ENCODE peak calls at places on chromosome 20, in seven cellular contexts. I is RWPE1, E is H9, L is AG04449, N is WTC11, S is PC-3, W is GM13976. R is an unnamed sample.

GRCh38 chr20:36065427-36065998 is 89.0 kb upstream of the EPB41L1 start:
- DNase-seq in N (no peak), L (no peak), E (peak; percentile 34), I (no peak), S (no peak), W (no peak), R (no peak)

GRCh38 chr20:43720007-43720406 is 6.8 kb downstream of the GTSF1L start:
- DNase-seq in S (no peak), N (no peak), W (no peak), E (no peak), L (no peak), I (no peak), R (no peak)

GRCh38 chr20:8853805-8854338 is 215.0 kb upstream of the PLCB4 start:
- DNase-seq in W (peak; percentile 39), I (peak; percentile 78), S (peak; percentile 94), N (no peak), E (peak; percentile 42), L (peak; percentile 16), R (no peak)

GRCh38 chr20:44728835-44729342 is 13.7 kb downstream of the CCN5 start:
- DNase-seq in W (no peak), E (peak; percentile 71), I (peak; percentile 100), L (peak; percentile 79), S (peak; percentile 99), N (peak; percentile 55), R (no peak)

GRCh38 chr20:18527836-18528235 is 20.1 kb downstream of the SEC23B start:
- DNase-seq in W (no peak), I (peak; percentile 30), L (no peak), E (no peak), N (no peak), S (peak; percentile 73), R (no peak)

GRCh38 chr20:6744171-6744570 is 23.3 kb upstream of the BMP2 start:
- DNase-seq in W (no peak), I (no peak), S (no peak), N (no peak), E (no peak), L (no peak), R (no peak)

GRCh38 chr20:43444107-43444506 is 13.6 kb upstream of the SRSF6 start:
- DNase-seq in S (no peak), W (no peak), E (peak; percentile 16), I (no peak), L (no peak), N (no peak), R (no peak)

GRCh38 chr20:62603021-62603906 is 39.0 kb upstream of the SLCO4A1 start:
- DNase-seq in S (peak; percentile 98), I (peak; percentile 65), L (no peak), E (no peak), N (no peak), W (peak; percentile 76), R (peak; percentile 40)

GRCh38 chr20:14820771-14821170 is 483.4 kb upstream of the FLRT3 start:
- DNase-seq in L (no peak), N (no peak), E (no peak), W (no peak), S (peak; percentile 97), I (no peak), R (no peak)

GRCh38 chr20:1202762-1203504 is at the start of gene C20orf202:
- DNase-seq in W (no peak), N (no peak), L (no peak), S (no peak), I (no peak), E (no peak), R (no peak)

GRCh38 chr20:48635791-48636267 is 192.0 kb downstream of the PREX1 start:
- DNase-seq in I (peak; percentile 81), L (no peak), S (peak; percentile 64), W (peak; percentile 89), N (peak; percentile 90), E (peak; percentile 82), R (no peak)

GRCh38 chr20:12287575-12287974 is 369.9 kb downstream of the BTBD3 start:
- DNase-seq in W (no peak), S (peak; percentile 96), I (no peak), N (no peak), L (no peak), E (no peak), R (no peak)
- TF ChIP-seq CTCF in W (no peak), S (peak; percentile 70), I (no peak), N (no peak), L (no peak), E (peak; percentile 49), R (no peak)

GRCh38 chr20:34557936-34558319 is 590 bp upstream of the MAP1LC3A start:
- DNase-seq in L (no peak), I (peak; percentile 41), N (no peak), S (no peak), W (no peak), E (no peak), R (no peak)

GRCh38 chr20:34560614-34561013 is 2.1 kb downstream of the MAP1LC3A start:
- DNase-seq in N (no peak), I (no peak), E (no peak), W (no peak), L (no peak), S (no peak), R (no peak)

GRCh38 chr20:34560141-34560523 is 1.6 kb downstream of the MAP1LC3A start:
- DNase-seq in W (no peak), N (no peak), S (no peak), I (no peak), E (no peak), L (no peak), R (no peak)

GRCh38 chr20:34558320-34559202 is at the start of gene MAP1LC3A:
- DNase-seq in W (peak; percentile 97), L (peak; percentile 69), I (peak; percentile 99), S (peak; percentile 70), E (peak; percentile 95), N (peak; percentile 95), R (peak; percentile 91)

DNA sequence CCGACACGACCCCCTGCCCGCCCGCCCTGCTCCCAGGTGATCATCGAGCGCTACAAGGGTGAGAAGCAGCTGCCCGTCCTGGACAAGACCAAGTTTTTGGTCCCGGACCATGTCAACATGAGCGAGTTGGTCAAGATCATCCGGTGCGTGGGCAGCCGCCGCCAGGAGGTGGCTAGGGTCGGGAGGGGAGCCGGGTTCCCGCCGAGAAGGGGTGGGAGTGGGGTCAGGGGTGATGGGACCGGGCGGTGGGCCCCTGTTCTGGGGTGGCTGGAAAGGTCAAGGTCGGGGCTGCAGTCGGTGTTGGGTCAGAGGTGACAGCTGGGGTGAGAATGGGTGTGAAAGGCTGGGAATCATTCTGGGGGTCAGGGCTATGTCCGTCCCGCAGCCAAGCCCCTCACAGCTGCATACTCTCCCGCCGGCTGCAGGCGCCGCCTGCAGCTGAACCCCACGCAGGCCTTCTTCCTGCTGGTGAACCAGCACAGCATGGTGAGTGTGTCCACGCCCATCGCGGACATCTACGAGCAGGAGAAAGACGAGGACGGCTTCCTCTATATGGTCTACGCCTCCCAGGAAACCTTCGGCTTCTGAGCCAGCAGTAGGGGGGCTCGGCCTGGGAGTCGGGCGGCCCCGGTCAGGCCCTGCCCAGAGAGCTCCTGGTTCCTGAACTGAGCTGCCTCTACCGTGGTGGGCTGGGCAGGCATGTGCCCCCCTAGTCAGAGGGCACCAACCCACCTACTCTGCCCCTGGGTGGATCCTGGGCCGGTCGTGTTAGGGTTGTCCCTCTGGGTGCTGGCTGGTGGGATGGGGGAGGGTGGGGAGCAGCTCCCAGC is 1.0 kb downstream of the MAP1LC3A start:
- DNase-seq in I (no peak), L (no peak), N (peak; percentile 19), S (no peak), E (peak; percentile 43), W (no peak), R (no peak)
- TF ChIP-seq CTCF in I (no peak), L (no peak), N (no peak), S (no peak), E (no peak), W (no peak), R (no peak)

GRCh38 chr20:59987135-59987534 is 28.9 kb downstream of the CDH26 start:
- DNase-seq in N (no peak), W (no peak), E (no peak), I (no peak), S (peak; percentile 41), L (no peak), R (no peak)
- TF ChIP-seq CTCF in N (no peak), W (no peak), E (no peak), I (no peak), S (no peak), L (no peak), R (no peak)

DNA sequence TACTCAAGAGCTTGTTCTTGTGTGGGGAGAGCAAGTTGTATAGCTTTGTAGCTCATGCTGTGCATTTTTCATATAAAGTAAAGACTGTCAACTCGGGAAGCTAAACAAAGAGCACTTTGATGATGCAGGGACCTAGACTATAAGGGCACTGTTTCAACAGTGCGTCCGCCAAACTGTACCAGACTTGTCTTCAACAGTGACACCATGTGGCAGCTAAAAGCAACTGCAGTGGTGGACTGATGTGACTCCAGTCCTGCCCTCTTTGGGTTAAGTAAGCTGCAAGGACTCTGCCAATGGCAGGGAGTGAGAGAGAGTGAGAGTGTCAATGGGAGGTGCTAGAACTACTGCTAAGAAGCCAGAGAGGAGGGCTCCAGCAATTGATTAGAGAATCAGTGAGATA is 48.1 kb upstream of the MC3R start:
- DNase-seq in I (no peak), S (peak; percentile 6), L (no peak), W (no peak), E (no peak), N (no peak), R (no peak)
- TF ChIP-seq CTCF in I (peak; percentile 32), S (peak; percentile 73), L (no peak), W (no peak), E (peak; percentile 54), N (no peak), R (no peak)